ENCODE peak calls at places on chromosomes 16 and 17, in eight cellular contexts. One of them, this sample, is unnamed.

GRCh38 chr16:48949636-48950035 is 332.0 kb downstream of the CBLN1 start:
- ATAC-seq in thoracic aorta: no peak
- ATAC-seq in right lobe of liver: no peak
- ATAC-seq in PC-3: peak
- ATAC-seq in right cardiac atrium: no peak
- ATAC-seq in heart left ventricle: no peak
- ATAC-seq in activated naive CD8-positive, alpha-beta T cell treated with anti-CD3 and anti-CD28 coated beads, Interleukin-2, amount 50 U/mL, for 24 hours: no peak
- ATAC-seq in left ventricle myocardium superior: no peak
- ATAC-seq in this sample: no peak

GRCh38 chr17:28716740-28717577 is 709 bp downstream of the RAB34 start:
- ATAC-seq in thoracic aorta: no peak
- ATAC-seq in heart left ventricle: no peak
- ATAC-seq in left ventricle myocardium superior: no peak
- ATAC-seq in activated naive CD8-positive, alpha-beta T cell treated with anti-CD3 and anti-CD28 coated beads, Interleukin-2, amount 50 U/mL, for 24 hours: no peak
- ATAC-seq in right cardiac atrium: peak
- ATAC-seq in PC-3: peak
- ATAC-seq in right lobe of liver: no peak
- ATAC-seq in this sample: no peak

GRCh38 chr16:988465-989353 is 7.1 kb downstream of the SOX8 start:
- ATAC-seq in PC-3: no peak
- ATAC-seq in thoracic aorta: no peak
- ATAC-seq in right cardiac atrium: peak
- ATAC-seq in activated naive CD8-positive, alpha-beta T cell treated with anti-CD3 and anti-CD28 coated beads, Interleukin-2, amount 50 U/mL, for 24 hours: no peak
- ATAC-seq in heart left ventricle: peak
- ATAC-seq in left ventricle myocardium superior: peak
- ATAC-seq in right lobe of liver: no peak
- ATAC-seq in this sample: no peak

GRCh38 chr16:27464663-27465482 is 62.9 kb downstream of the IL21R start:
- ATAC-seq in right cardiac atrium: no peak
- ATAC-seq in heart left ventricle: no peak
- ATAC-seq in PC-3: no peak
- ATAC-seq in right lobe of liver: no peak
- ATAC-seq in left ventricle myocardium superior: no peak
- ATAC-seq in thoracic aorta: no peak
- ATAC-seq in activated naive CD8-positive, alpha-beta T cell treated with anti-CD3 and anti-CD28 coated beads, Interleukin-2, amount 50 U/mL, for 24 hours: peak
- ATAC-seq in this sample: no peak

GRCh38 chr17:80460286-80460881 is 16.0 kb downstream of the NPTX1 start:
- ATAC-seq in thoracic aorta: no peak
- ATAC-seq in right lobe of liver: no peak
- ATAC-seq in PC-3: no peak
- ATAC-seq in heart left ventricle: peak
- ATAC-seq in activated naive CD8-positive, alpha-beta T cell treated with anti-CD3 and anti-CD28 coated beads, Interleukin-2, amount 50 U/mL, for 24 hours: no peak
- ATAC-seq in right cardiac atrium: no peak
- ATAC-seq in left ventricle myocardium superior: peak
- ATAC-seq in this sample: peak

GRCh38 chr16:5257462-5257861 is 159.9 kb upstream of the EEF2KMT start:
- ATAC-seq in thoracic aorta: no peak
- ATAC-seq in left ventricle myocardium superior: no peak
- ATAC-seq in PC-3: no peak
- ATAC-seq in activated naive CD8-positive, alpha-beta T cell treated with anti-CD3 and anti-CD28 coated beads, Interleukin-2, amount 50 U/mL, for 24 hours: no peak
- ATAC-seq in heart left ventricle: no peak
- ATAC-seq in right cardiac atrium: no peak
- ATAC-seq in right lobe of liver: no peak
- ATAC-seq in this sample: no peak

GRCh38 chr16:84999200-84999599 is 12.1 kb downstream of the ZDHHC7 start:
- ATAC-seq in left ventricle myocardium superior: no peak
- ATAC-seq in right cardiac atrium: no peak
- ATAC-seq in heart left ventricle: no peak
- ATAC-seq in right lobe of liver: peak
- ATAC-seq in activated naive CD8-positive, alpha-beta T cell treated with anti-CD3 and anti-CD28 coated beads, Interleukin-2, amount 50 U/mL, for 24 hours: no peak
- ATAC-seq in thoracic aorta: no peak
- ATAC-seq in PC-3: peak
- ATAC-seq in this sample: no peak

GRCh38 chr16:82229800-82230619 is 60.0 kb upstream of the MPHOSPH6 start:
- ATAC-seq in activated naive CD8-positive, alpha-beta T cell treated with anti-CD3 and anti-CD28 coated beads, Interleukin-2, amount 50 U/mL, for 24 hours: peak
- ATAC-seq in thoracic aorta: no peak
- ATAC-seq in PC-3: peak
- ATAC-seq in heart left ventricle: peak
- ATAC-seq in right lobe of liver: peak
- ATAC-seq in right cardiac atrium: no peak
- ATAC-seq in left ventricle myocardium superior: peak
- ATAC-seq in this sample: peak

GRCh38 chr16:74745926-74746325 is 28.7 kb downstream of the FA2H start:
- ATAC-seq in thoracic aorta: no peak
- ATAC-seq in heart left ventricle: no peak
- ATAC-seq in PC-3: no peak
- ATAC-seq in right lobe of liver: no peak
- ATAC-seq in activated naive CD8-positive, alpha-beta T cell treated with anti-CD3 and anti-CD28 coated beads, Interleukin-2, amount 50 U/mL, for 24 hours: no peak
- ATAC-seq in left ventricle myocardium superior: no peak
- ATAC-seq in right cardiac atrium: no peak
- ATAC-seq in this sample: no peak

GRCh38 chr16:88703486-88704309 is 2.5 kb downstream of the RNF166 start:
- ATAC-seq in right lobe of liver: peak
- ATAC-seq in activated naive CD8-positive, alpha-beta T cell treated with anti-CD3 and anti-CD28 coated beads, Interleukin-2, amount 50 U/mL, for 24 hours: peak
- ATAC-seq in thoracic aorta: no peak
- ATAC-seq in left ventricle myocardium superior: peak
- ATAC-seq in PC-3: no peak
- ATAC-seq in heart left ventricle: no peak
- ATAC-seq in right cardiac atrium: peak
- ATAC-seq in this sample: no peak

GRCh38 chr17:10120749-10121148 is 77.7 kb downstream of the GAS7 start:
- ATAC-seq in left ventricle myocardium superior: no peak
- ATAC-seq in heart left ventricle: no peak
- ATAC-seq in PC-3: no peak
- ATAC-seq in thoracic aorta: no peak
- ATAC-seq in right cardiac atrium: no peak
- ATAC-seq in right lobe of liver: no peak
- ATAC-seq in activated naive CD8-positive, alpha-beta T cell treated with anti-CD3 and anti-CD28 coated beads, Interleukin-2, amount 50 U/mL, for 24 hours: no peak
- ATAC-seq in this sample: no peak

GRCh38 chr17:81167638-81168037 is 1.6 kb upstream of the AATK start:
- ATAC-seq in right lobe of liver: no peak
- ATAC-seq in PC-3: no peak
- ATAC-seq in right cardiac atrium: no peak
- ATAC-seq in left ventricle myocardium superior: no peak
- ATAC-seq in thoracic aorta: no peak
- ATAC-seq in heart left ventricle: no peak
- ATAC-seq in activated naive CD8-positive, alpha-beta T cell treated with anti-CD3 and anti-CD28 coated beads, Interleukin-2, amount 50 U/mL, for 24 hours: no peak
- ATAC-seq in this sample: no peak

GRCh38 chr16:87924937-87925670 is 11.2 kb downstream of the CA5A start:
- ATAC-seq in right cardiac atrium: no peak
- ATAC-seq in thoracic aorta: no peak
- ATAC-seq in heart left ventricle: peak
- ATAC-seq in left ventricle myocardium superior: peak
- ATAC-seq in right lobe of liver: no peak
- ATAC-seq in activated naive CD8-positive, alpha-beta T cell treated with anti-CD3 and anti-CD28 coated beads, Interleukin-2, amount 50 U/mL, for 24 hours: no peak
- ATAC-seq in PC-3: peak
- ATAC-seq in this sample: no peak

GRCh38 chr17:7314719-7315569 is at the start of gene GPS2:
- ATAC-seq in PC-3: peak
- ATAC-seq in right lobe of liver: peak
- ATAC-seq in heart left ventricle: peak
- ATAC-seq in activated naive CD8-positive, alpha-beta T cell treated with anti-CD3 and anti-CD28 coated beads, Interleukin-2, amount 50 U/mL, for 24 hours: peak
- ATAC-seq in thoracic aorta: peak
- ATAC-seq in right cardiac atrium: peak
- ATAC-seq in left ventricle myocardium superior: peak
- ATAC-seq in this sample: peak

GRCh38 chr16:75309156-75309555 is 57.7 kb upstream of the BCAR1 start:
- ATAC-seq in PC-3: no peak
- ATAC-seq in left ventricle myocardium superior: no peak
- ATAC-seq in thoracic aorta: no peak
- ATAC-seq in right cardiac atrium: no peak
- ATAC-seq in activated naive CD8-positive, alpha-beta T cell treated with anti-CD3 and anti-CD28 coated beads, Interleukin-2, amount 50 U/mL, for 24 hours: no peak
- ATAC-seq in heart left ventricle: no peak
- ATAC-seq in right lobe of liver: no peak
- ATAC-seq in this sample: no peak

GRCh38 chr16:17420821-17421220 is 49.9 kb downstream of the XYLT1 start:
- ATAC-seq in PC-3: no peak
- ATAC-seq in heart left ventricle: no peak
- ATAC-seq in right cardiac atrium: no peak
- ATAC-seq in left ventricle myocardium superior: no peak
- ATAC-seq in thoracic aorta: no peak
- ATAC-seq in activated naive CD8-positive, alpha-beta T cell treated with anti-CD3 and anti-CD28 coated beads, Interleukin-2, amount 50 U/mL, for 24 hours: no peak
- ATAC-seq in right lobe of liver: no peak
- ATAC-seq in this sample: no peak

GRCh38 chr17:34254651-34255380 is at the start of gene CCL2:
- ATAC-seq in activated naive CD8-positive, alpha-beta T cell treated with anti-CD3 and anti-CD28 coated beads, Interleukin-2, amount 50 U/mL, for 24 hours: no peak
- ATAC-seq in right lobe of liver: peak
- ATAC-seq in right cardiac atrium: peak
- ATAC-seq in thoracic aorta: no peak
- ATAC-seq in heart left ventricle: peak
- ATAC-seq in left ventricle myocardium superior: peak
- ATAC-seq in PC-3: no peak
- ATAC-seq in this sample: peak

GRCh38 chr16:57422026-57422944 is 17.7 kb downstream of the CCL17 start:
- ATAC-seq in left ventricle myocardium superior: peak
- ATAC-seq in right cardiac atrium: peak
- ATAC-seq in thoracic aorta: no peak
- ATAC-seq in activated naive CD8-positive, alpha-beta T cell treated with anti-CD3 and anti-CD28 coated beads, Interleukin-2, amount 50 U/mL, for 24 hours: no peak
- ATAC-seq in right lobe of liver: peak
- ATAC-seq in heart left ventricle: peak
- ATAC-seq in PC-3: peak
- ATAC-seq in this sample: peak

GRCh38 chr17:44077595-44077909 is 7.0 kb downstream of the G6PC3 start:
- ATAC-seq in heart left ventricle: peak
- ATAC-seq in right lobe of liver: peak
- ATAC-seq in right cardiac atrium: no peak
- ATAC-seq in left ventricle myocardium superior: no peak
- ATAC-seq in activated naive CD8-positive, alpha-beta T cell treated with anti-CD3 and anti-CD28 coated beads, Interleukin-2, amount 50 U/mL, for 24 hours: no peak
- ATAC-seq in PC-3: no peak
- ATAC-seq in thoracic aorta: no peak
- ATAC-seq in this sample: no peak

GRCh38 chr17:37447641-37448040 is 41.0 kb downstream of the TADA2A start:
- ATAC-seq in right cardiac atrium: no peak
- ATAC-seq in activated naive CD8-positive, alpha-beta T cell treated with anti-CD3 and anti-CD28 coated beads, Interleukin-2, amount 50 U/mL, for 24 hours: peak
- ATAC-seq in thoracic aorta: no peak
- ATAC-seq in heart left ventricle: peak
- ATAC-seq in PC-3: peak
- ATAC-seq in right lobe of liver: no peak
- ATAC-seq in left ventricle myocardium superior: peak
- ATAC-seq in this sample: peak

GRCh38 chr16:89881368-89881730 is 8.0 kb downstream of the TCF25 start:
- ATAC-seq in heart left ventricle: no peak
- ATAC-seq in left ventricle myocardium superior: no peak
- ATAC-seq in activated naive CD8-positive, alpha-beta T cell treated with anti-CD3 and anti-CD28 coated beads, Interleukin-2, amount 50 U/mL, for 24 hours: no peak
- ATAC-seq in PC-3: no peak
- ATAC-seq in right lobe of liver: no peak
- ATAC-seq in right cardiac atrium: no peak
- ATAC-seq in thoracic aorta: no peak
- ATAC-seq in this sample: no peak

GRCh38 chr17:18146980-18147379 is 36.6 kb upstream of the ALKBH5 start:
- ATAC-seq in thoracic aorta: no peak
- ATAC-seq in heart left ventricle: no peak
- ATAC-seq in left ventricle myocardium superior: no peak
- ATAC-seq in right lobe of liver: no peak
- ATAC-seq in activated naive CD8-positive, alpha-beta T cell treated with anti-CD3 and anti-CD28 coated beads, Interleukin-2, amount 50 U/mL, for 24 hours: no peak
- ATAC-seq in right cardiac atrium: no peak
- ATAC-seq in PC-3: no peak
- ATAC-seq in this sample: no peak

GRCh38 chr16:20678242-20678641 is 19.2 kb downstream of the ACSM1 start:
- ATAC-seq in right lobe of liver: no peak
- ATAC-seq in heart left ventricle: no peak
- ATAC-seq in thoracic aorta: no peak
- ATAC-seq in activated naive CD8-positive, alpha-beta T cell treated with anti-CD3 and anti-CD28 coated beads, Interleukin-2, amount 50 U/mL, for 24 hours: no peak
- ATAC-seq in right cardiac atrium: no peak
- ATAC-seq in PC-3: no peak
- ATAC-seq in left ventricle myocardium superior: no peak
- ATAC-seq in this sample: no peak

GRCh38 chr17:48453447-48453846 is 23.4 kb upstream of the SKAP1 start:
- ATAC-seq in activated naive CD8-positive, alpha-beta T cell treated with anti-CD3 and anti-CD28 coated beads, Interleukin-2, amount 50 U/mL, for 24 hours: no peak
- ATAC-seq in left ventricle myocardium superior: no peak
- ATAC-seq in thoracic aorta: no peak
- ATAC-seq in heart left ventricle: no peak
- ATAC-seq in right cardiac atrium: no peak
- ATAC-seq in right lobe of liver: no peak
- ATAC-seq in PC-3: no peak
- ATAC-seq in this sample: no peak

GRCh38 chr17:29909604-29910003 is 20.4 kb downstream of the SSH2 start:
- ATAC-seq in thoracic aorta: no peak
- ATAC-seq in right lobe of liver: no peak
- ATAC-seq in heart left ventricle: no peak
- ATAC-seq in activated naive CD8-positive, alpha-beta T cell treated with anti-CD3 and anti-CD28 coated beads, Interleukin-2, amount 50 U/mL, for 24 hours: peak
- ATAC-seq in left ventricle myocardium superior: no peak
- ATAC-seq in PC-3: peak
- ATAC-seq in right cardiac atrium: no peak
- ATAC-seq in this sample: no peak

GRCh38 chr16:71568541-71568940 is 8.4 kb downstream of the TAT start:
- ATAC-seq in thoracic aorta: no peak
- ATAC-seq in activated naive CD8-positive, alpha-beta T cell treated with anti-CD3 and anti-CD28 coated beads, Interleukin-2, amount 50 U/mL, for 24 hours: no peak
- ATAC-seq in heart left ventricle: no peak
- ATAC-seq in right lobe of liver: no peak
- ATAC-seq in right cardiac atrium: peak
- ATAC-seq in left ventricle myocardium superior: no peak
- ATAC-seq in PC-3: no peak
- ATAC-seq in this sample: no peak

GRCh38 chr17:64634217-64634616 is 27.9 kb downstream of the SMURF2 start:
- ATAC-seq in left ventricle myocardium superior: no peak
- ATAC-seq in activated naive CD8-positive, alpha-beta T cell treated with anti-CD3 and anti-CD28 coated beads, Interleukin-2, amount 50 U/mL, for 24 hours: peak
- ATAC-seq in PC-3: no peak
- ATAC-seq in right lobe of liver: no peak
- ATAC-seq in right cardiac atrium: no peak
- ATAC-seq in thoracic aorta: no peak
- ATAC-seq in heart left ventricle: no peak
- ATAC-seq in this sample: no peak

GRCh38 chr16:70653406-70653805 is 7.0 kb downstream of the IL34 start:
- ATAC-seq in activated naive CD8-positive, alpha-beta T cell treated with anti-CD3 and anti-CD28 coated beads, Interleukin-2, amount 50 U/mL, for 24 hours: no peak
- ATAC-seq in thoracic aorta: no peak
- ATAC-seq in left ventricle myocardium superior: no peak
- ATAC-seq in PC-3: peak
- ATAC-seq in right lobe of liver: no peak
- ATAC-seq in heart left ventricle: no peak
- ATAC-seq in right cardiac atrium: no peak
- ATAC-seq in this sample: peak

GRCh38 chr16:85265161-85265784 is 153.0 kb upstream of the CIBAR2 start:
- ATAC-seq in thoracic aorta: no peak
- ATAC-seq in PC-3: no peak
- ATAC-seq in heart left ventricle: no peak
- ATAC-seq in right lobe of liver: no peak
- ATAC-seq in left ventricle myocardium superior: no peak
- ATAC-seq in activated naive CD8-positive, alpha-beta T cell treated with anti-CD3 and anti-CD28 coated beads, Interleukin-2, amount 50 U/mL, for 24 hours: no peak
- ATAC-seq in right cardiac atrium: no peak
- ATAC-seq in this sample: no peak

GRCh38 chr17:17516941-17517720 is 20.9 kb upstream of the RASD1 start:
- ATAC-seq in right lobe of liver: no peak
- ATAC-seq in left ventricle myocardium superior: no peak
- ATAC-seq in PC-3: no peak
- ATAC-seq in activated naive CD8-positive, alpha-beta T cell treated with anti-CD3 and anti-CD28 coated beads, Interleukin-2, amount 50 U/mL, for 24 hours: no peak
- ATAC-seq in right cardiac atrium: no peak
- ATAC-seq in thoracic aorta: no peak
- ATAC-seq in heart left ventricle: no peak
- ATAC-seq in this sample: no peak

GRCh38 chr17:29836643-29837042 is 93.4 kb downstream of the SSH2 start:
- ATAC-seq in PC-3: no peak
- ATAC-seq in right cardiac atrium: no peak
- ATAC-seq in heart left ventricle: no peak
- ATAC-seq in activated naive CD8-positive, alpha-beta T cell treated with anti-CD3 and anti-CD28 coated beads, Interleukin-2, amount 50 U/mL, for 24 hours: no peak
- ATAC-seq in right lobe of liver: no peak
- ATAC-seq in left ventricle myocardium superior: no peak
- ATAC-seq in thoracic aorta: no peak
- ATAC-seq in this sample: no peak

GRCh38 chr16:82936941-82937551 is 310.3 kb downstream of the CDH13 start:
- ATAC-seq in thoracic aorta: no peak
- ATAC-seq in heart left ventricle: no peak
- ATAC-seq in activated naive CD8-positive, alpha-beta T cell treated with anti-CD3 and anti-CD28 coated beads, Interleukin-2, amount 50 U/mL, for 24 hours: no peak
- ATAC-seq in left ventricle myocardium superior: no peak
- ATAC-seq in right cardiac atrium: no peak
- ATAC-seq in PC-3: no peak
- ATAC-seq in right lobe of liver: peak
- ATAC-seq in this sample: no peak

GRCh38 chr16:8565498-8565897 is 24.8 kb downstream of the TMEM114 start:
- ATAC-seq in thoracic aorta: no peak
- ATAC-seq in right cardiac atrium: no peak
- ATAC-seq in left ventricle myocardium superior: no peak
- ATAC-seq in heart left ventricle: no peak
- ATAC-seq in activated naive CD8-positive, alpha-beta T cell treated with anti-CD3 and anti-CD28 coated beads, Interleukin-2, amount 50 U/mL, for 24 hours: peak
- ATAC-seq in right lobe of liver: no peak
- ATAC-seq in PC-3: no peak
- ATAC-seq in this sample: no peak

GRCh38 chr16:74257061-74257460 is 39.6 kb upstream of the PSMD7 start:
- ATAC-seq in thoracic aorta: no peak
- ATAC-seq in left ventricle myocardium superior: no peak
- ATAC-seq in right lobe of liver: no peak
- ATAC-seq in heart left ventricle: no peak
- ATAC-seq in PC-3: no peak
- ATAC-seq in activated naive CD8-positive, alpha-beta T cell treated with anti-CD3 and anti-CD28 coated beads, Interleukin-2, amount 50 U/mL, for 24 hours: no peak
- ATAC-seq in right cardiac atrium: no peak
- ATAC-seq in this sample: no peak